ENCODE peak calls at places on chromosomes 13 and 19, in seven cellular contexts. One of them, this sample, is unnamed.

GRCh38 chr13:112117955-112118302 is 51.0 kb downstream of the SOX1 start:
- DNase-seq in left cardiac atrium: no peak
- DNase-seq in IMR-90: no peak
- DNase-seq in hepatic stellate cell: no peak
- DNase-seq in activated naive CD8-positive, alpha-beta T cell treated with anti-CD3 and anti-CD28 coated beads for 36 hours: no peak
- DNase-seq in right cardiac atrium: no peak
- DNase-seq in stromal cell of bone marrow: no peak
- DNase-seq in this sample: no peak

GRCh38 chr19:30444253-30444671 is 72.1 kb downstream of the ZNF536 start:
- DNase-seq in IMR-90: no peak
- DNase-seq in stromal cell of bone marrow: no peak
- DNase-seq in activated naive CD8-positive, alpha-beta T cell treated with anti-CD3 and anti-CD28 coated beads for 36 hours: no peak
- DNase-seq in left cardiac atrium: no peak
- DNase-seq in hepatic stellate cell: no peak
- DNase-seq in right cardiac atrium: no peak
- DNase-seq in this sample: no peak

GRCh38 chr13:76904507-76904906 is 18.3 kb upstream of the KCTD12 start:
- DNase-seq in hepatic stellate cell: no peak
- DNase-seq in left cardiac atrium: no peak
- DNase-seq in IMR-90: no peak
- DNase-seq in stromal cell of bone marrow: no peak
- DNase-seq in right cardiac atrium: no peak
- DNase-seq in activated naive CD8-positive, alpha-beta T cell treated with anti-CD3 and anti-CD28 coated beads for 36 hours: no peak
- DNase-seq in this sample: no peak

GRCh38 chr19:33622809-33623511 is 1.2 kb downstream of the CHST8 start:
- DNase-seq in IMR-90: no peak
- DNase-seq in left cardiac atrium: no peak
- DNase-seq in right cardiac atrium: no peak
- DNase-seq in hepatic stellate cell: no peak
- DNase-seq in activated naive CD8-positive, alpha-beta T cell treated with anti-CD3 and anti-CD28 coated beads for 36 hours: no peak
- DNase-seq in stromal cell of bone marrow: no peak
- DNase-seq in this sample: no peak

GRCh38 chr19:17005000-17005399 is 21.6 kb downstream of the CPAMD8 start:
- DNase-seq in right cardiac atrium: no peak
- DNase-seq in hepatic stellate cell: no peak
- DNase-seq in left cardiac atrium: no peak
- DNase-seq in stromal cell of bone marrow: no peak
- DNase-seq in IMR-90: no peak
- DNase-seq in activated naive CD8-positive, alpha-beta T cell treated with anti-CD3 and anti-CD28 coated beads for 36 hours: no peak
- DNase-seq in this sample: no peak

GRCh38 chr13:65985632-65986031 is 1244.5 kb downstream of the PCDH9 start:
- DNase-seq in IMR-90: no peak
- DNase-seq in left cardiac atrium: no peak
- DNase-seq in right cardiac atrium: no peak
- DNase-seq in hepatic stellate cell: no peak
- DNase-seq in stromal cell of bone marrow: no peak
- DNase-seq in activated naive CD8-positive, alpha-beta T cell treated with anti-CD3 and anti-CD28 coated beads for 36 hours: no peak
- DNase-seq in this sample: no peak

GRCh38 chr19:7933828-7934725 is 8.1 kb upstream of the CTXN1 start:
- DNase-seq in stromal cell of bone marrow: no peak
- DNase-seq in IMR-90: no peak
- DNase-seq in activated naive CD8-positive, alpha-beta T cell treated with anti-CD3 and anti-CD28 coated beads for 36 hours: no peak
- DNase-seq in right cardiac atrium: peak
- DNase-seq in left cardiac atrium: peak
- DNase-seq in hepatic stellate cell: no peak
- DNase-seq in this sample: no peak

GRCh38 chr19:16934489-16934888 is 45.7 kb downstream of the F2RL3 start:
- DNase-seq in left cardiac atrium: no peak
- DNase-seq in activated naive CD8-positive, alpha-beta T cell treated with anti-CD3 and anti-CD28 coated beads for 36 hours: no peak
- DNase-seq in right cardiac atrium: no peak
- DNase-seq in IMR-90: no peak
- DNase-seq in stromal cell of bone marrow: no peak
- DNase-seq in hepatic stellate cell: no peak
- DNase-seq in this sample: no peak

GRCh38 chr19:41431426-41432386 is 4.5 kb upstream of the B3GNT8 start:
- DNase-seq in right cardiac atrium: peak
- DNase-seq in hepatic stellate cell: peak
- DNase-seq in stromal cell of bone marrow: no peak
- DNase-seq in activated naive CD8-positive, alpha-beta T cell treated with anti-CD3 and anti-CD28 coated beads for 36 hours: no peak
- DNase-seq in left cardiac atrium: peak
- DNase-seq in IMR-90: peak
- DNase-seq in this sample: no peak

GRCh38 chr19:12867120-12868099 is 13.8 kb downstream of the DNASE2 start:
- DNase-seq in activated naive CD8-positive, alpha-beta T cell treated with anti-CD3 and anti-CD28 coated beads for 36 hours: peak
- DNase-seq in left cardiac atrium: peak
- DNase-seq in hepatic stellate cell: peak
- DNase-seq in stromal cell of bone marrow: no peak
- DNase-seq in right cardiac atrium: peak
- DNase-seq in IMR-90: peak
- DNase-seq in this sample: peak

GRCh38 chr19:47618771-47619170 is 9.8 kb downstream of the BICRA start:
- DNase-seq in right cardiac atrium: peak
- DNase-seq in left cardiac atrium: peak
- DNase-seq in stromal cell of bone marrow: no peak
- DNase-seq in IMR-90: peak
- DNase-seq in activated naive CD8-positive, alpha-beta T cell treated with anti-CD3 and anti-CD28 coated beads for 36 hours: no peak
- DNase-seq in hepatic stellate cell: no peak
- DNase-seq in this sample: no peak

GRCh38 chr13:112943309-112944125 is 25.5 kb upstream of the MCF2L start:
- DNase-seq in stromal cell of bone marrow: peak
- DNase-seq in hepatic stellate cell: peak
- DNase-seq in left cardiac atrium: peak
- DNase-seq in IMR-90: peak
- DNase-seq in right cardiac atrium: peak
- DNase-seq in activated naive CD8-positive, alpha-beta T cell treated with anti-CD3 and anti-CD28 coated beads for 36 hours: peak
- DNase-seq in this sample: peak

GRCh38 chr13:74246398-74246975 is 112.3 kb upstream of the KLF12 start:
- DNase-seq in IMR-90: peak
- DNase-seq in activated naive CD8-positive, alpha-beta T cell treated with anti-CD3 and anti-CD28 coated beads for 36 hours: peak
- DNase-seq in stromal cell of bone marrow: peak
- DNase-seq in hepatic stellate cell: no peak
- DNase-seq in left cardiac atrium: peak
- DNase-seq in right cardiac atrium: no peak
- DNase-seq in this sample: peak

GRCh38 chr13:110279684-110280083 is 27.3 kb downstream of the COL4A1 start:
- DNase-seq in right cardiac atrium: no peak
- DNase-seq in activated naive CD8-positive, alpha-beta T cell treated with anti-CD3 and anti-CD28 coated beads for 36 hours: no peak
- DNase-seq in stromal cell of bone marrow: no peak
- DNase-seq in hepatic stellate cell: no peak
- DNase-seq in left cardiac atrium: no peak
- DNase-seq in IMR-90: no peak
- DNase-seq in this sample: no peak

GRCh38 chr13:25608181-25608580 is 236.4 kb downstream of the ATP8A2 start:
- DNase-seq in activated naive CD8-positive, alpha-beta T cell treated with anti-CD3 and anti-CD28 coated beads for 36 hours: no peak
- DNase-seq in hepatic stellate cell: no peak
- DNase-seq in IMR-90: no peak
- DNase-seq in stromal cell of bone marrow: no peak
- DNase-seq in right cardiac atrium: no peak
- DNase-seq in left cardiac atrium: no peak
- DNase-seq in this sample: no peak

GRCh38 chr13:51802601-51803000 is 1.4 kb downstream of the DHRS12 start:
- DNase-seq in hepatic stellate cell: no peak
- DNase-seq in activated naive CD8-positive, alpha-beta T cell treated with anti-CD3 and anti-CD28 coated beads for 36 hours: no peak
- DNase-seq in left cardiac atrium: no peak
- DNase-seq in IMR-90: no peak
- DNase-seq in stromal cell of bone marrow: no peak
- DNase-seq in right cardiac atrium: no peak
- DNase-seq in this sample: no peak

GRCh38 chr19:46726551-46726950 is 9.6 kb upstream of the PRKD2 start:
- DNase-seq in hepatic stellate cell: no peak
- DNase-seq in stromal cell of bone marrow: no peak
- DNase-seq in activated naive CD8-positive, alpha-beta T cell treated with anti-CD3 and anti-CD28 coated beads for 36 hours: no peak
- DNase-seq in right cardiac atrium: peak
- DNase-seq in IMR-90: no peak
- DNase-seq in left cardiac atrium: no peak
- DNase-seq in this sample: no peak

GRCh38 chr19:5349041-5349440 is 8.4 kb upstream of the PTPRS start:
- DNase-seq in activated naive CD8-positive, alpha-beta T cell treated with anti-CD3 and anti-CD28 coated beads for 36 hours: no peak
- DNase-seq in left cardiac atrium: no peak
- DNase-seq in stromal cell of bone marrow: no peak
- DNase-seq in hepatic stellate cell: no peak
- DNase-seq in right cardiac atrium: no peak
- DNase-seq in IMR-90: no peak
- DNase-seq in this sample: no peak

GRCh38 chr13:51148952-51149573 is 38.0 kb upstream of the C13orf42 start:
- DNase-seq in hepatic stellate cell: peak
- DNase-seq in left cardiac atrium: peak
- DNase-seq in activated naive CD8-positive, alpha-beta T cell treated with anti-CD3 and anti-CD28 coated beads for 36 hours: no peak
- DNase-seq in right cardiac atrium: no peak
- DNase-seq in stromal cell of bone marrow: peak
- DNase-seq in IMR-90: peak
- DNase-seq in this sample: no peak

GRCh38 chr13:50400035-50400726 is 384.9 kb downstream of the KCNRG start:
- DNase-seq in right cardiac atrium: peak
- DNase-seq in activated naive CD8-positive, alpha-beta T cell treated with anti-CD3 and anti-CD28 coated beads for 36 hours: no peak
- DNase-seq in stromal cell of bone marrow: no peak
- DNase-seq in left cardiac atrium: peak
- DNase-seq in hepatic stellate cell: no peak
- DNase-seq in IMR-90: peak
- DNase-seq in this sample: no peak

GRCh38 chr13:39144941-39145533 is 106.8 kb downstream of the NHLRC3 start:
- DNase-seq in hepatic stellate cell: peak
- DNase-seq in IMR-90: peak
- DNase-seq in left cardiac atrium: peak
- DNase-seq in activated naive CD8-positive, alpha-beta T cell treated with anti-CD3 and anti-CD28 coated beads for 36 hours: no peak
- DNase-seq in right cardiac atrium: no peak
- DNase-seq in stromal cell of bone marrow: peak
- DNase-seq in this sample: peak

GRCh38 chr13:40779796-40780285 is 8.9 kb upstream of the MRPS31 start:
- DNase-seq in right cardiac atrium: no peak
- DNase-seq in activated naive CD8-positive, alpha-beta T cell treated with anti-CD3 and anti-CD28 coated beads for 36 hours: no peak
- DNase-seq in left cardiac atrium: no peak
- DNase-seq in stromal cell of bone marrow: no peak
- DNase-seq in hepatic stellate cell: no peak
- DNase-seq in IMR-90: no peak
- DNase-seq in this sample: no peak

GRCh38 chr19:8243146-8243545 is 34.0 kb downstream of the CERS4 start:
- DNase-seq in IMR-90: no peak
- DNase-seq in stromal cell of bone marrow: no peak
- DNase-seq in right cardiac atrium: no peak
- DNase-seq in left cardiac atrium: no peak
- DNase-seq in hepatic stellate cell: no peak
- DNase-seq in activated naive CD8-positive, alpha-beta T cell treated with anti-CD3 and anti-CD28 coated beads for 36 hours: no peak
- DNase-seq in this sample: no peak

GRCh38 chr19:33302175-33302973 is at the start of gene CEBPA:
- DNase-seq in IMR-90: peak
- DNase-seq in hepatic stellate cell: peak
- DNase-seq in right cardiac atrium: peak
- DNase-seq in left cardiac atrium: peak
- DNase-seq in activated naive CD8-positive, alpha-beta T cell treated with anti-CD3 and anti-CD28 coated beads for 36 hours: peak
- DNase-seq in stromal cell of bone marrow: peak
- DNase-seq in this sample: peak

GRCh38 chr19:33064778-33065550 is at the start of gene RHPN2:
- DNase-seq in left cardiac atrium: peak
- DNase-seq in IMR-90: peak
- DNase-seq in stromal cell of bone marrow: peak
- DNase-seq in hepatic stellate cell: peak
- DNase-seq in activated naive CD8-positive, alpha-beta T cell treated with anti-CD3 and anti-CD28 coated beads for 36 hours: peak
- DNase-seq in right cardiac atrium: peak
- DNase-seq in this sample: peak

GRCh38 chr19:33054623-33055022 is 10.1 kb downstream of the RHPN2 start:
- DNase-seq in stromal cell of bone marrow: no peak
- DNase-seq in right cardiac atrium: no peak
- DNase-seq in activated naive CD8-positive, alpha-beta T cell treated with anti-CD3 and anti-CD28 coated beads for 36 hours: no peak
- DNase-seq in IMR-90: no peak
- DNase-seq in hepatic stellate cell: no peak
- DNase-seq in left cardiac atrium: no peak
- DNase-seq in this sample: no peak